ENCODE peak calls at places on chromosome 7, in nine cellular contexts. G is choroid plexus epithelial cell, E is AG04450, B is fibroblast of lung, N is PC-3, A is neural progenitor cell, T is brain microvascular endothelial cell, L is stomach, W is astrocyte of the spinal cord. C is an unnamed sample.

GRCh38 chr7:27204851-27205322 is 5.0 kb upstream of the HOXA13 start:
- DNase-seq in G (no peak), E (no peak), B (no peak), N (peak; percentile 54), A (peak; percentile 69), T (no peak), L (no peak), W (no peak), C (no peak)

GRCh38 chr7:70719120-70719519 is 412.8 kb upstream of the GALNT17 start:
- DNase-seq in G (no peak), E (no peak), B (no peak), N (no peak), A (no peak), T (no peak), L (no peak), W (no peak), C (no peak)

GRCh38 chr7:96241834-96242233 is 80.1 kb downstream of the SLC25A13 start:
- DNase-seq in G (peak; percentile 48), E (no peak), B (no peak), N (no peak), A (no peak), T (no peak), L (no peak), W (peak; percentile 39), C (no peak)

GRCh38 chr7:80883188-80884025 is 35.4 kb downstream of the SEMA3C start:
- DNase-seq in G (peak; percentile 99), E (peak; percentile 81), B (peak; percentile 98), N (peak; percentile 97), A (no peak), T (peak; percentile 94), L (no peak), W (peak; percentile 97), C (no peak)

GRCh38 chr7:127889677-127890076 is 141.6 kb downstream of the LRRC4 start:
- DNase-seq in G (no peak), E (no peak), B (no peak), N (no peak), A (no peak), T (no peak), L (no peak), W (no peak), C (no peak)

GRCh38 chr7:140062528-140063299 is at the start of gene PARP12:
- DNase-seq in G (peak; percentile 88), E (peak; percentile 54), B (peak; percentile 84), N (peak; percentile 70), A (peak; percentile 74), T (peak; percentile 76), L (peak; percentile 93), W (peak; percentile 85), C (peak; percentile 91)

GRCh38 chr7:134029743-134030142 is 97.4 kb upstream of the LRGUK start:
- DNase-seq in G (peak; percentile 30), E (no peak), B (no peak), N (no peak), A (no peak), T (no peak), L (no peak), W (no peak), C (no peak)

GRCh38 chr7:117402109-117402508 is 25.2 kb downstream of the ASZ1 start:
- DNase-seq in G (peak; percentile 9), E (no peak), B (no peak), N (no peak), A (peak; percentile 1), T (peak; percentile 20), L (no peak), W (no peak), C (no peak)

GRCh38 chr7:145784809-145785780 is 331.5 kb upstream of the CNTNAP2 start:
- DNase-seq in G (no peak), E (no peak), B (no peak), N (no peak), A (no peak), T (no peak), L (no peak), W (no peak), C (no peak)

GRCh38 chr7:147833549-147833948 is 757.0 kb upstream of the C7orf33 start:
- DNase-seq in G (no peak), E (no peak), B (no peak), N (no peak), A (peak; percentile 62), T (no peak), L (no peak), W (no peak), C (no peak)

GRCh38 chr7:1950623-1951523 is 280.8 kb downstream of the ELFN1 start:
- DNase-seq in G (no peak), E (no peak), B (peak; percentile 49), N (no peak), A (no peak), T (no peak), L (no peak), W (peak; percentile 22), C (peak; percentile 59)

GRCh38 chr7:42272793-42273665 is 36.0 kb upstream of the GLI3 start:
- DNase-seq in G (peak; percentile 74), E (no peak), B (peak; percentile 81), N (peak; percentile 63), A (peak; percentile 43), T (peak; percentile 79), L (no peak), W (peak; percentile 43), C (no peak)

GRCh38 chr7:144019457-144019856 is 19.3 kb downstream of the OR6B1 start:
- DNase-seq in G (peak; percentile 97), E (peak; percentile 62), B (peak; percentile 93), N (peak; percentile 67), A (no peak), T (peak; percentile 99), L (no peak), W (peak; percentile 88), C (no peak)

GRCh38 chr7:138431517-138431916 is 28.5 kb upstream of the TRIM24 start:
- DNase-seq in G (no peak), E (no peak), B (no peak), N (no peak), A (no peak), T (no peak), L (no peak), W (no peak), C (no peak)

GRCh38 chr7:80379034-80379433 is 132.8 kb downstream of the GNAT3 start:
- DNase-seq in G (peak; percentile 78), E (no peak), B (peak; percentile 80), N (peak; percentile 77), A (no peak), T (no peak), L (no peak), W (peak; percentile 70), C (no peak)

GRCh38 chr7:1674161-1675035 is 4.3 kb downstream of the ELFN1 start:
- DNase-seq in G (no peak), E (no peak), B (no peak), N (no peak), A (no peak), T (no peak), L (no peak), W (no peak), C (peak; percentile 37)

GRCh38 chr7:149690688-149691446 is 82.5 kb downstream of the ZNF467 start:
- DNase-seq in G (peak; percentile 77), E (no peak), B (peak; percentile 75), N (peak; percentile 54), A (peak; percentile 73), T (peak; percentile 85), L (no peak), W (peak; percentile 17), C (peak; percentile 21)

GRCh38 chr7:38318803-38319416 is 45.5 kb upstream of the TARP start:
- DNase-seq in G (peak; percentile 90), E (peak; percentile 51), B (peak; percentile 73), N (peak; percentile 73), A (peak; percentile 75), T (peak; percentile 71), L (no peak), W (peak; percentile 78), C (no peak)

GRCh38 chr7:131778601-131779000 is 222.2 kb upstream of the PODXL start:
- DNase-seq in G (no peak), E (no peak), B (no peak), N (no peak), A (no peak), T (no peak), L (no peak), W (no peak), C (no peak)
- TF ChIP-seq CTCF in G (no peak), E (no peak), B (no peak), N (no peak), A (no peak), T (no peak), L (no peak), W (no peak), C (no peak)

GRCh38 chr7:36127075-36127740 is 25.8 kb upstream of the EEPD1 start:
- DNase-seq in G (no peak), E (no peak), B (no peak), N (no peak), A (no peak), T (no peak), L (no peak), W (peak; percentile 35), C (peak; percentile 58)
- H3K4me3 ChIP-seq in G (no peak overlapping the region), E (no peak overlapping the region), B (no peak overlapping the region), N (no peak overlapping the region), A (no peak overlapping the region), T (no peak overlapping the region), L (no peak overlapping the region), W (no peak overlapping the region), C (no peak overlapping the region)

DNA sequence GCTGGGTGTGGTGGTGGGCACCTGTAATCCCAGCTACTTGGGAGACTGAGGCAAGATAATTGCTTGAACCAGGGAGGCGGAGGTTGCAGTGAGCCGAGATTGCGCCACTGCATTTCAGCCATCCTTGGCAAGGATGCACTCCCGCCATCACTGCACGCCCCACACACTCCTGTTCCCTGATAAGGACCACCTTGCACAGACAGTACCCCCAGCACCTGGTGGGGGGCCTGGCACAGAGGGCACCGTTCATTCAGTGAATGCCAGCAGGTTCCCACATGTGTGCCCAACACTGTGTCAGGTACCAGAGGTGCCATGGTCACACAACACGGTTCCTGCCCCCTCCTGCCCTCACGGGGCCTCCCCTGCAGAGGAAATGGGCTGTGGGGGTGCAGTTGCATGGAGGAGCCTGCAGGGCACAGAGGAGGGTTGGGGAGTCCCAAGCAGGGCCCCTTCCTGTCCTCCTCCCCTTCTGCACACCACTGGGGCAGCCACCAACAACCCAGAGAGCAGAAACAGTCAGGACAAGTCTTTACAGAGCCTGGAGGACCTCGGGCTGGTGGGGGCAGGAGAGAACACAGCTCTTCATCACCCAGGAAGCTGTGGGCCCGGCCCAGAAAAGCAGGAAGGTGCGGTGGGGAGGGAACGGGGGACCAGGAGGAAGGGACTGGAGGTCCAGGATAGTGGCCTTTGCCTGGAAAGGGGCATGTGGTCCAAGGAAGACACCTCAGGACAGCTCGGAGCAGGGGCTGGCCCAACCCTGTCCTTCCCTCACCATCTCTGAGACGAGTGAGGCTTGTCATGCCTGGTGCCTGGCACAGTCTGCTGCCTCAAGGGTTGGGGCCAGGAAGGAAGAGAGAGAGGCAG is 7.1 kb downstream of the CRYGN start:
- DNase-seq in G (no peak), E (no peak), B (no peak), N (no peak), A (no peak), T (no peak), L (no peak), W (no peak), C (no peak)
- TF ChIP-seq CTCF in G (peak; percentile 38), E (peak; percentile 20), B (no peak), N (no peak), A (no peak), T (peak; percentile 39), L (no peak), W (peak; percentile 20), C (no peak)

DNA sequence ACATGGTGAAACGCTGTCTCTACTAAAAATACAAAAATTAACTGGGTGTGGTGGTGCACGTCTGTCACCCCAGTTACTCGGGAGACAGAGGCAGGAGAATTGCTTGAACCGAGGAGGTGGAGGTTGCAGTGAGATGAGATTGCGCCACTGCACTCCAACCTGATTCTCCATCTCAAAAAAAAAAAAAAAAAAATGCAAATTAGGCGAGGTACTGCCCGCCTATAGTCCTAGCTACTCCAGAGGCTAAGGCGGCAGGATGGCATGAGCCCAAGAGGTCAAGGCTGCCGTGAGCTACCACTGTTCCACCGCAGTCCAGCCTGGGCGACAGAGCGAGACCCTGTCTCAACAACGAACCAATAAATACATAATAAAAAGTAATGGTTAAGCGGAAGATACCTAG is 1.1 kb upstream of the EIF4H start:
- DNase-seq in G (no peak), E (no peak), B (no peak), N (no peak), A (no peak), T (no peak), L (peak; percentile 48), W (no peak), C (no peak)
- H3K4me3 ChIP-seq in G (peak overlapping the region; percentile 93), E (peak overlapping the region; percentile 75), B (peak overlapping the region; percentile 96), N (peak overlapping the region; percentile 93), A (peak overlapping the region; percentile 97), T (peak overlapping the region; percentile 72), L (peak overlapping the region; percentile 98), W (peak overlapping the region; percentile 64), C (peak overlapping the region; percentile 96)

C was measured in psoas muscle.